ENCODE peak calls at places on chromosomes 16 and 17, in four cellular contexts. One of them, this sample, is unnamed.

GRCh38 chr17:77681820-77682219 is 276.7 kb upstream of the TNRC6C start:
- DNase-seq in K562: no peak
- DNase-seq in GM12878: no peak
- DNase-seq in HepG2: no peak
- DNase-seq in this sample: no peak

GRCh38 chr17:10668771-10669170 is 11.7 kb upstream of the MYH3 start:
- DNase-seq in K562: no peak
- DNase-seq in GM12878: no peak
- DNase-seq in HepG2: no peak
- DNase-seq in this sample: no peak

GRCh38 chr17:8056232-8056975 is 17.5 kb downstream of the ALOX15B start:
- DNase-seq in K562: no peak
- DNase-seq in GM12878: peak
- DNase-seq in HepG2: peak
- DNase-seq in this sample: no peak

GRCh38 chr16:3173892-3174617 is 13.9 kb upstream of the OR1F1 start:
- DNase-seq in HepG2: peak
- DNase-seq in GM12878: no peak
- DNase-seq in K562: peak
- DNase-seq in this sample: peak

GRCh38 chr16:67666538-67667433 is at the start of the genes C16orf86 and ENKD1:
- DNase-seq in GM12878: no peak
- DNase-seq in HepG2: peak
- DNase-seq in K562: peak
- DNase-seq in this sample: peak

GRCh38 chr16:3511286-3512180 is 10.7 kb downstream of the CLUAP1 start:
- DNase-seq in HepG2: no peak
- DNase-seq in K562: no peak
- DNase-seq in GM12878: no peak
- DNase-seq in this sample: no peak

GRCh38 chr16:48321307-48322036 is 63.7 kb downstream of the SIAH1 start:
- DNase-seq in HepG2: no peak
- DNase-seq in K562: no peak
- DNase-seq in GM12878: no peak
- DNase-seq in this sample: no peak

GRCh38 chr17:4232168-4232813 is 31.5 kb downstream of the ANKFY1 start:
- DNase-seq in K562: no peak
- DNase-seq in HepG2: no peak
- DNase-seq in GM12878: no peak
- DNase-seq in this sample: no peak

GRCh38 chr16:64950731-64951130 is 171.1 kb downstream of the CDH11 start:
- DNase-seq in K562: no peak
- DNase-seq in GM12878: no peak
- DNase-seq in HepG2: no peak
- DNase-seq in this sample: no peak

GRCh38 chr17:61412860-61413653 is 13.4 kb downstream of the TBX2 start:
- DNase-seq in K562: no peak
- DNase-seq in HepG2: peak
- DNase-seq in GM12878: no peak
- DNase-seq in this sample: no peak

GRCh38 chr17:71286625-71287024 is 834.2 kb upstream of the SOX9 start:
- DNase-seq in HepG2: no peak
- DNase-seq in GM12878: no peak
- DNase-seq in K562: no peak
- DNase-seq in this sample: no peak

GRCh38 chr17:83064732-83065659 is 14.4 kb upstream of the METRNL start:
- DNase-seq in GM12878: no peak
- DNase-seq in HepG2: no peak
- DNase-seq in K562: no peak
- DNase-seq in this sample: no peak

GRCh38 chr17:65078441-65079160 is 22.1 kb upstream of the GNA13 start:
- DNase-seq in HepG2: no peak
- DNase-seq in K562: no peak
- DNase-seq in GM12878: no peak
- DNase-seq in this sample: no peak

GRCh38 chr16:15523092-15523541 is 88.7 kb downstream of the BMERB1 start:
- DNase-seq in HepG2: peak
- DNase-seq in GM12878: no peak
- DNase-seq in K562: no peak
- DNase-seq in this sample: no peak

GRCh38 chr17:38705523-38705802 is 390 bp downstream of the MLLT6 start:
- DNase-seq in HepG2: no peak
- DNase-seq in K562: no peak
- DNase-seq in GM12878: no peak
- DNase-seq in this sample: no peak

GRCh38 chr17:38704645-38705522 is at the start of gene MLLT6:
- DNase-seq in K562: peak
- DNase-seq in HepG2: peak
- DNase-seq in GM12878: no peak
- DNase-seq in this sample: peak

GRCh38 chr17:38702166-38702899 is 2.7 kb upstream of the MLLT6 start:
- DNase-seq in K562: peak
- DNase-seq in GM12878: no peak
- DNase-seq in HepG2: peak
- DNase-seq in this sample: peak

GRCh38 chr17:38702900-38703741 is 2.0 kb upstream of the MLLT6 start:
- DNase-seq in GM12878: no peak
- DNase-seq in HepG2: no peak
- DNase-seq in K562: peak
- DNase-seq in this sample: no peak

DNA sequence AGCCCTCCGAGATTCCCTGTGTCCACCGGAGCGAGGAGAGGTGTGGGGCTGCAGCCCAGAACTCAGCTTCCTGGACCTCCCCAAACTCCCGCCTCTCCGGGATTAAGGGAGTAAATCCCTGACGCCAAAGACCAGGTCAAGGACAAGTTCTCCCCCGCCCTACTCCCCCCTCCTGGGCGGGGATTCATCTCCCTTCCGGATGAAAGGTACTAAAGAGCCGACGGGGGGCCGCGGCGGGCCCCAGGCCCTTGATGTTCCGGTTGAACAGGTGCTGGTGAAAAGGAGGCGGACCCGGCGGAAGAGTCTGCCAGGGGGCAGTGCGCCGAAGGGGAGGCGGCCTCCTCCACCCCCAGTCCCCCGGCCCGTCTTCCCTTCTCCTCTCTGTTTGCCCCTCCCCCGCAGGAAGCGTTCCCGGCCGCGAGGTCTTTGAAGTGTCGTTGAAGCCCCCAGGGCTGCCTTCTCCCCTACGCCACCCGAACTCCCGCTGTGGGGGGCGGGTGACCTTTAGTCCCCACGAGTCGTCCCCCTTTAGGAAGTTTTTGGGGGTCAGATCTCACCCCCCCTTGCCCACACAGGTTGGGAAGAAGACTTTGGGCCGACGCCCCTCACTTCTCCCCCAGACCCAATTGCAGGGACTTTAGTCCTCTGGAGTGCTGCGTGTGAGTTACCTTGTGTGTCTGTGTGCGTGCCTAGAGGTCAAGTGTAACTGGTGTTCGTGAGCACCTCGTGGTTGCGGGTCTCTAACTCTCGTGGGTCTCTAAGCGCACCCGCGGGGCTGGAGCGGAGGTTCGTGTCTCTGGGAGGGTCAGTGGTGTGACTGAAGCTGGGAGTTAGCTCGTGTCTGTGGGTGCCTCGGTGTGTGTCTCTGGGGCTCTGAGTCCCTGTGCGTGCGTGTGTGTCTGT is 1.1 kb upstream of the MLLT6 start:
- DNase-seq in GM12878: no peak
- DNase-seq in K562: peak
- DNase-seq in HepG2: peak
- DNase-seq in this sample: peak
- TF ChIP-seq SP1 in GM12878: no peak
- TF ChIP-seq SP1 in K562: no peak
- TF ChIP-seq SP1 in HepG2: no peak
- TF ChIP-seq SP1 in this sample: no peak

DNA sequence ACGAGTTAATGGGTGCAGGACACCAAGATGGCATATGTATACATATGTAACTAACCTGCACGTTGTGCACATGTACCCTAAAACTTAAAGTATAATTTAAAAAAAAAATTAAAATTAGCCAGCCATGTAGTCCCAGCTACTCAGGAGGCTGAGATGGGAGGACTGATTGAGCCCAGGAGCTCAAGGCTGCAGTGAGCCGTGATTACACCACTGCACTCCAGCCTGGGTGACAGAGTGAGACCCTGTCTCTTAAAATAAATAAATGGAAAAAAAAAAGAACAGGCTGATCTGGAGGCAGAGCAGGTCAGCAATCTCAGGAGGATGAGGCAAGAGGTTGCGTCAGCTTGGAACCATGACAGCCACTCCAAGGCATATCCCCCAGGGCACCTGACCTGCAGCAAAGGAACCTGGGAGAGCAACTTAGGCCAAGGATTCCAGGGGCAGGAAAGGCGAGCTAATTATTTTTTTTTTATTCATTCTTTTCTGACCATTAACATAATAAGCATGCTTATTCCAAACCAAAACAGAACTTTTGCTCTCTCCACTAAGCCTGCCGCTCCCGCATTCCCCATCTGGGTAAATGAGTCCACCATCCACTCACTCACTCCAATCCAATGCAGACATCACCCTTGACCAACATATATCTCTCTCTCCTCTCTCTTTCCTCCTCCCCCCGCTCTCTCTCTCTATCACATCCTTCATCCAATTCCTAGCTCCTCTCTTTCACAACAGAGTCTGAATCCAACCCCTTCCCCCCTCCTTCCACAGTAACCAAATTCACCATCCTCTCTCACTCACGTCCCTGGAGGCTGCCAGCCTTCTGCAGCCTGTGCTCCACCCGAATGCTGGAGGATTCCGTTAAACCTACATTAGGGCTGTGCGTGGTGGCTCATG is 47.7 kb downstream of the TK2 start:
- DNase-seq in K562: no peak
- DNase-seq in HepG2: peak
- DNase-seq in GM12878: no peak
- DNase-seq in this sample: no peak
- TF ChIP-seq FOXM1 in K562: no peak
- TF ChIP-seq FOXM1 in HepG2: no peak
- TF ChIP-seq FOXM1 in GM12878: no peak
- TF ChIP-seq FOXM1 in this sample: no peak

DNA sequence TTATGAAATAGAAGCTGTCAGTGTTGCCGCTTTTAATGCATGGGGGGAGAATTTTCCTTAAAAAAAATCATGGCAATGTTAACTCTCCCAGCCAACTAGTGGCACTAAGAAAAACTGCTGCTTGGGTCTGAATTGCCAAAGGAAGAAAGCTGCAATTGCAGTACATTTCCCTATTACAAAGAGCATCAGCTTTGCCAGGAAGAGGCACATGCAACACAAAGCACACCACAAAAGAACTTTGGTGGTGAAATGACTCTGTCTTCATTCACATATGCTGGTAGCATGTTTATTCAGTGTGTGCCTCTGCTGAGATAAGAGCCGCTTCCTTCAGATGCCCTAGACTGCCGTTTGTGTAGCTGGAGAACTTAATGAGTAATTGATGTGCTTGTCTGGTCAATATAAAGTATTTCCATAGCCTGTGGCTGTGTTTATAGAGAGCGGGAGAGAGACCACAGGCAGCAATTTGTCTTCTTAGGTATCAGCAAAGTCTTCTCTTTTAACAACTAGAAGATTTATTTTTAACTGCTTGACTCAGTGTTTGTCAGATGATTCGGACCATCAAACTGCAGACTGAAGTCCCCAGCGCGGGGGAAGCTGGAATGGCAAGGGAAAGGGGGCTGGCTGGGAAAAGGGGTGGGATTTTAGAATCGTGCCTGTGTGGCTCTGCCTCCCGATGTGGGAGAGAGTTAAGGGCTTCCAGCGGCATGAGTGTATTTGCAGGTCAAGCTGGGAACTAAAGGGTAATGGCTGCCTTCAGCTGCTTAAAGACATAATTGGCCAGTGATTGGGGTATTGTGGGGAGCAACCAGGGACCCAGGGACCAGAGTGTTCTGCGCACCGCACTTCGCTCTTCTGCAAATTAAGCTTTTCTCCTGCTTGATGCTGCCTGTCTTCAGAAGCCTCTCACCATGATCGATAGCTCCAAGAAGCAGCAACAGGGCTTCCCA is 115.2 kb downstream of the MRTFB start:
- DNase-seq in K562: no peak
- DNase-seq in HepG2: no peak
- DNase-seq in GM12878: no peak
- DNase-seq in this sample: peak
- TF ChIP-seq SP1 in K562: no peak
- TF ChIP-seq SP1 in HepG2: no peak
- TF ChIP-seq SP1 in GM12878: no peak
- TF ChIP-seq SP1 in this sample: no peak

DNA sequence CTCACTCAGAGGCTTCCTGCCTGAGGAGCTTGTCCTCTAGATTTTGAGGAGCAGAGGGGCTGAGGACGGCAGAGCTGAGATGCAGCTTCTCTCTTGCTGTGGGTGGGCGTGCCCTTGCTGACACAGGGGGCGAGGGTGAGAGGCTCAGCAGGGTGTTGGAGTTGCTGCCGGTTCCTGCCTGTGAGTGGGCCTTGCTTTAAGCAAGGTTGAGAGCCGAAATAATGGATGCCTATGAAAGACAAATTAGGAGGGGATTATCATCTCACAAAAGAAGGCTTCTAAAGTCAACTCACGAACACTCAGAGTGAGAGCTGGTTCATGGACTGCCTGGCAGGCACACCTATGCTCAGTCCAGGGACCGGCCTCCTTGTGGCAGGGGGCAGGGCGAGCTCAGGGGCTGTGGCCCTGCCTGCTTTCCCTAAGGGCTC is 215.6 kb downstream of the MSI2 start:
- DNase-seq in K562: no peak
- DNase-seq in GM12878: no peak
- DNase-seq in HepG2: no peak
- DNase-seq in this sample: no peak
- TF ChIP-seq FOXM1 in K562: no peak
- TF ChIP-seq FOXM1 in GM12878: no peak
- TF ChIP-seq FOXM1 in HepG2: no peak
- TF ChIP-seq FOXM1 in this sample: no peak

DNA sequence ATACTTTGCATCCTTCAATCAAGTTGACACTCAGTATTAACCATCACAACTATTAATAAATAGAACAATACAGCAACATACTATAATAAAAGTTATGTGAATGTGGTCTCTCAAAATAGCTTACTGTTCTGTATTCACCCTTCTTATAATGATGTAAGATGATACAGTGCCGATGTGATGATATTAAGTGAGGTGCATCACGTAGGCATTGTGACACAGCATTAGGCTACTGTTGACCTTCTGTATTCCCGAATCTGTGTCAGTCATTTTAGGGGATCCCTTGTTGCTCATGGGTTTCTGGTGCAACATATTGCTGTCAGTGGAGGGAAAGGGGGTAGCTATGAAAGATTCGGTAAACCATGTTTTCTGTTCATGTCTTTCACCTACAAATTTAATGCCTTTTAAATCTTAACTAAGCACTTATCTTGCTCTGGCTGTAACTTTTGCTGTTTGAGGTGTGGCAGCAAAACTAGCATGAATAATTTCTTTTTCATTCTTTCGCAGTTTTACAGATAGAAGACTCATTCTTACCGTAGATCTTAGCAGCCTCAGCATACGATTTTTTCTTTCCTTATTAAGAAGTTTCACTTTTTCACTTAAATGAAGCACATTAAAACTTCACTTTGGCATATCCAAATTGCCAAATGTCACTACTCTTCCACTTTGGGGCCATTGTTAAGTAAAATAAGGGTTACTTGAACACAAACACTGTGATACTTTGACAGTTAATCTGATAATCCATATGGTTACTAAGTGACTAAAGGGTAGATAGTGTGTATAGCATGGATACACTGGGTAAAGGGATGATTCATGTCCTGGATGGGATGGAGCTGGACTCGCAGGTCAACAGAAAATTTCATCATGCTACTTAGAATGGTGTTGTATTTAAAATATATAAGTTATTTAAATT is 29.6 kb downstream of the NFAT5 start:
- DNase-seq in HepG2: peak
- DNase-seq in GM12878: no peak
- DNase-seq in K562: peak
- DNase-seq in this sample: no peak
- TF ChIP-seq SP1 in HepG2: no peak
- TF ChIP-seq SP1 in GM12878: no peak
- TF ChIP-seq SP1 in K562: no peak
- TF ChIP-seq SP1 in this sample: no peak

This sample was measured in HEK293T.